ENCODE peak calls at places on chromosomes 7 and 10, in six cellular contexts. L is activated CD8-positive, alpha-beta T cell treated with anti-CD3 and anti-CD28 coated beads for 36 hours; J is BE2C; U is MCF 10A; D is GM12878; G is AG10803. X is an unnamed sample.
A peak's percentile ranks its signal among the peaks of the same experiment; 100 is the strongest.

GRCh38 chr10:100791254-100792058 is 46.1 kb downstream of the PAX2 start:
- DNase-seq in U (no peak), D (no peak), G (no peak), J (no peak), L (no peak), X (peak; percentile 2)

GRCh38 chr10:77461636-77462296 is 175.8 kb downstream of the KCNMA1 start:
- DNase-seq in U (no peak), J (peak; percentile 29), D (no peak), G (no peak), L (no peak), X (no peak)

GRCh38 chr10:62850646-62851045 is 34.5 kb upstream of the EGR2 start:
- DNase-seq in D (no peak), U (no peak), L (no peak), G (no peak), J (no peak), X (no peak)

GRCh38 chr7:104967595-104967994 is 46.4 kb upstream of the KMT2E start:
- DNase-seq in L (no peak), J (no peak), G (peak; percentile 77), U (no peak), D (no peak), X (peak; percentile 90)

GRCh38 chr7:29609162-29610030 is 45.8 kb downstream of the PRR15 start:
- DNase-seq in L (no peak), D (no peak), J (no peak), G (peak; percentile 76), U (peak; percentile 91), X (peak; percentile 75)

GRCh38 chr10:61974611-61975010 is 73.1 kb downstream of the ARID5B start:
- DNase-seq in U (peak; percentile 50), J (peak; percentile 72), D (no peak), G (peak; percentile 40), L (peak; percentile 27), X (peak; percentile 75)

GRCh38 chr7:148962823-148963582 is 65.3 kb downstream of the PDIA4 start:
- DNase-seq in L (peak; percentile 78), J (peak; percentile 68), G (peak; percentile 73), D (peak; percentile 68), U (peak; percentile 72), X (peak; percentile 86)

GRCh38 chr10:76299501-76299900 is 868.1 kb downstream of the LRMDA start:
- DNase-seq in U (no peak), G (no peak), D (no peak), J (no peak), L (no peak), X (no peak)

GRCh38 chr10:61882621-61883375 is 18.7 kb upstream of the ARID5B start:
- DNase-seq in L (peak; percentile 90), G (peak; percentile 48), U (no peak), J (no peak), D (no peak), X (no peak)

GRCh38 chr7:33459340-33459751 is 330.0 kb downstream of the BBS9 start:
- DNase-seq in G (peak; percentile 77), L (no peak), D (no peak), U (peak; percentile 58), J (peak; percentile 26), X (peak; percentile 78)

GRCh38 chr10:106525871-106526270 is 638.6 kb downstream of the SORCS1 start:
- DNase-seq in L (no peak), G (no peak), J (no peak), U (no peak), D (no peak), X (no peak)

GRCh38 chr7:22860784-22861482 is 38.3 kb upstream of the TOMM7 start:
- DNase-seq in L (peak; percentile 48), G (peak; percentile 59), J (peak; percentile 40), D (no peak), U (peak; percentile 48), X (peak; percentile 38)
- TF ChIP-seq CTCF in L (peak; percentile 77), G (peak; percentile 57), J (peak; percentile 66), D (peak; percentile 20), U (peak; percentile 46), X (peak; percentile 56)

DNA sequence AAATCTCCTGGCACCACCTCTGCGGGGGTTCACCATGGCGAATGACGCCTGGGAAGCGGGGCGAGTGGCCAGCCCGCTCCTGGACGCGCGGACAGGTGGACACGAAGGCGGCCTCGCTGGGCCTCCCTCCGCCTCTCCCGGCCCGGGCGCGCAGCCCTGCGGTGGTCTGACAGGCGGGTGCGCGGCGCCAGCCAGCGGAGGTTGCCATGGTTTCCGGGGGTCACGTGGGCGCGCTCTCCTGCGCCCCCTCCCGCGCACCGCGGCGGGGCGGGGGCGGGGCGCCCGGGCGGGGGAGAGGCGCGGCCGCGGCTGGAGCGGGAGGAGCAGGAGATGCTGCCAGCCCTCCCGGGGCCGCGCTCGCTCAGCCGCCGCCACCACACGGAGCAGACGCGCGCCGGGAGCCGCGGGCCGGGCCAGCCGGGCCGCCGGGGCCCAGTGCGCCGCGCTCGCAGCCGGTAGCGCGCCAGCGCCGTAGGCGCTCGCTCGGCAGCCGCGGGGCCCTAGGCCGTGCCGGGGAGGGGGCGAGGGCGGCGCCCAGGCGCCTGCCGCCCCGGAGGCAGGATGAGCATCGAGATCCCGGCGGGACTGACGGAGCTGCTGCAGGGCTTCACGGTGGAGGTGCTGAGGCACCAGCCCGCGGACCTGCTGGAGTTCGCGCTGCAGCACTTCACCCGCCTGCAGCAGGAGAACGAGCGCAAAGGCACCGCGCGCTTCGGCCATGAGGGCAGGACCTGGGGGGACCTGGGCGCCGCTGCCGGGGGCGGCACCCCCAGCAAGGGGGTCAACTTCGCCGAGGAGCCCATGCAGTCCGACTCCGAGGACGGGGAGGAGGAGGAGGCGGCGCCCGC is at the start of gene PRKAR2B:
- DNase-seq in U (peak; percentile 33), G (peak; percentile 53), J (peak; percentile 91), L (peak; percentile 74), D (no peak), X (peak; percentile 31)
- TF ChIP-seq CTCF in U (no peak), G (no peak), J (no peak), L (no peak), D (no peak), X (no peak)

GRCh38 chr7:13278020-13278419 is 590.6 kb downstream of the ARL4A start:
- DNase-seq in G (no peak), L (no peak), J (no peak), U (no peak), D (no peak), X (no peak)

GRCh38 chr7:13276977-13277376 is 589.5 kb downstream of the ARL4A start:
- DNase-seq in J (no peak), D (no peak), G (no peak), U (no peak), L (no peak), X (peak; percentile 18)

GRCh38 chr7:13279854-13280435 is 592.5 kb downstream of the ARL4A start:
- DNase-seq in G (peak; percentile 29), L (no peak), D (no peak), J (no peak), U (peak; percentile 44), X (peak; percentile 57)

GRCh38 chr7:13286916-13287315 is 599.5 kb downstream of the ARL4A start:
- DNase-seq in G (no peak), L (no peak), D (no peak), J (no peak), U (no peak), X (no peak)

GRCh38 chr7:13282377-13282980 is 595.0 kb downstream of the ARL4A start:
- DNase-seq in L (no peak), U (peak; percentile 38), J (no peak), G (peak; percentile 39), D (no peak), X (peak; percentile 59)
- TF ChIP-seq CTCF in L (no peak), U (peak; percentile 32), J (peak; percentile 56), G (peak; percentile 60), D (peak; percentile 11), X (peak; percentile 55)

GRCh38 chr7:130289478-130289877 is 3.5 kb upstream of the CPA4 start:
- DNase-seq in J (no peak), U (no peak), D (no peak), L (no peak), G (no peak), X (no peak)
- TF ChIP-seq CTCF in J (no peak), U (no peak), D (no peak), L (no peak), G (no peak), X (no peak)

GRCh38 chr10:113232928-113233511 is 283.0 kb downstream of the TCF7L2 start:
- DNase-seq in D (no peak), U (no peak), J (no peak), G (no peak), L (no peak), X (no peak)
- TF ChIP-seq CTCF in D (no peak), U (no peak), J (no peak), G (no peak), L (no peak), X (no peak)

DNA sequence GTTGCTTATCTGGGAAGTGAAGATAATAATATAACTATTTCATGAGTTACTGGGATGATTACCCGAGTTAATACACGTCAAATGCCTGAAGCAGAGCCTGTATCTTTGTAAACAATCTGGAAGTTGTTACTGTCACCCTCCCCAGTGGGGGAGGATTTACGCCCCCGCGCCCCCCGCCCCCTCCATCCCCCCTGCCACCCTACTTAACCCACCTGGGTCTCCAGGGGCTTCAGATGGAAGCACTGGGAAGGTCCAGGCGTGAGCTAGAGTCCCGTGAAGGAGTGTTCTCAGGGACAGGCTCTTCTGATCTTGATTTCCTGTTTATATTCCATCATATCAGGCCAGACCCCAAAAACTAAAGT is 691 bp upstream of the PPA1 start:
- DNase-seq in G (no peak), J (no peak), L (no peak), U (no peak), D (no peak), X (no peak)
- TF ChIP-seq CTCF in G (no peak), J (no peak), L (peak; percentile 28), U (no peak), D (no peak), X (no peak)

DNA sequence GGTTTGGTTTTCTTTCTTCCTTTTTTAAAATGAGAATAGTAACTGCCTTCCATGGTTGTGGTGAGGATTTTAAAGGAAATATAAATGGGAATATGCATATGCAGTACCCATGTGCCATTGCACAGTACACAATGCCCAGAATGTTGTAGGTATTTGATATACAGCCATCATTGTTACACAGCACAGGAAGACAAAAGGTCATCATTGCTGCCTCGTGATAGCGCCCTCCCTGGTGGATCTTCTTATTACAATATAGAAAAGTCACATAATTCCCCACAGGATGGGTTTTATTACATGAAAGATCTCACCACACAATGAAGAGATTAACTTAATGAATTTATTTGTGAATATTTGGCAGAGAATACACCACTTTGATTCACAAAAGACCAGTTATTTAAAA is 76.5 kb downstream of the PPP1R17 start:
- DNase-seq in L (no peak), G (no peak), J (no peak), D (no peak), U (no peak), X (no peak)
- TF ChIP-seq CTCF in L (no peak), G (peak; percentile 23), J (peak; percentile 21), D (peak; percentile 11), U (peak; percentile 9), X (peak; percentile 17)

DNA sequence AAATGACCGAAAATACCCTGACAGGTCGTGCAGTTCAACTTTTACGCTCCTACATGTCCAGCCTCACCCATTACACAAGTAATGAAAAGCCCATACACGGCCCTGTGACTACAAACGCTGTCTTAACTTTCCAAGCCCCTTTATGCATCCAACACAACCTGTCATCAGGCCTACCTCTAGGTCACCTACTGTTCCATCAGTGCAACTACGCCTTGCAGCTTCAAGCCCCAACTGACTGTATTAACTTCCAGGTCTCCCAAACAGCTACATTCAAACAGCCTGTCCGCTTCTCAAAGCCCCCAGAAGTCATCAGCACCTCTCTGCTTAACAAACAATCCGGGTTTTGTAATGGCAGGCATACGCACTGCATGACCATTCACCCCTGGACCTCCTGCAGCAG is 19.2 kb downstream of the ZNF107 start:
- DNase-seq in D (no peak), J (no peak), G (no peak), U (no peak), L (no peak), X (no peak)
- TF ChIP-seq CTCF in D (no peak), J (peak; percentile 7), G (no peak), U (no peak), L (no peak), X (no peak)

GRCh38 chr10:60032723-60033122 is 126.4 kb upstream of the CCDC6 start:
- DNase-seq in J (peak; percentile 48), U (peak; percentile 77), D (peak; percentile 23), G (peak; percentile 41), L (peak; percentile 77), X (peak; percentile 60)
- TF ChIP-seq CTCF in J (peak; percentile 63), U (peak; percentile 58), D (peak; percentile 71), G (peak; percentile 54), L (peak; percentile 55), X (peak; percentile 28)

X was measured in fibroblast of the aortic adventitia.